ENCODE peak calls at places on chromosomes 16 and 17, in four cellular contexts. H is WTC11, Y is K562, C is GM12878. A is an unnamed sample.

GRCh38 chr16:10122546-10122945 is 59.7 kb downstream of the GRIN2A start:
- DNase-seq in H (peak; percentile 20), Y (peak; percentile 14), C (no peak), A (peak; percentile 15)

GRCh38 chr17:73462830-73463229 is 151.0 kb upstream of the CDC42EP4 start:
- DNase-seq in H (no peak), Y (no peak), C (no peak), A (no peak)

GRCh38 chr17:60229189-60229802 is 79.5 kb downstream of the CA4 start:
- DNase-seq in H (no peak), Y (peak; percentile 6), C (no peak), A (no peak)

GRCh38 chr16:7378024-7378695 is 45.5 kb downstream of the RBFOX1 start:
- DNase-seq in H (no peak), Y (no peak), C (no peak), A (no peak)

GRCh38 chr16:54980821-54981220 is 50.2 kb downstream of the IRX5 start:
- DNase-seq in H (no peak), Y (no peak), C (no peak), A (no peak)

GRCh38 chr16:64017789-64018188 is 1104.1 kb downstream of the CDH11 start:
- DNase-seq in H (no peak), Y (no peak), C (no peak), A (no peak)

GRCh38 chr16:69243479-69243878 is 56.5 kb downstream of the SNTB2 start:
- DNase-seq in H (no peak), Y (no peak), C (no peak), A (no peak)

GRCh38 chr16:77290451-77291110 is 91.4 kb downstream of the SYCE1L start:
- DNase-seq in H (no peak), Y (no peak), C (no peak), A (no peak)

GRCh38 chr16:15493416-15494181 is 59.2 kb downstream of the BMERB1 start:
- DNase-seq in H (no peak), Y (no peak), C (no peak), A (no peak)

GRCh38 chr17:39306509-39307212 is 80.9 kb upstream of the STAC2 start:
- DNase-seq in H (no peak), Y (no peak), C (peak; percentile 24), A (no peak)

GRCh38 chr16:47851026-47851610 is 304.7 kb downstream of the ABCC12 start:
- DNase-seq in H (no peak), Y (no peak), C (no peak), A (no peak)

GRCh38 chr17:33671493-33671892 is 378.4 kb upstream of the ASIC2 start:
- DNase-seq in H (no peak), Y (no peak), C (no peak), A (no peak)

GRCh38 chr17:50495217-50495823 is 12.9 kb upstream of the MYCBPAP start:
- DNase-seq in H (no peak), Y (no peak), C (no peak), A (no peak)

GRCh38 chr17:42276359-42276608 is at the start of gene STAT5B:
- DNase-seq in H (peak; percentile 68), Y (peak; percentile 84), C (no peak), A (no peak)

GRCh38 chr17:269616-270514 is 82.7 kb downstream of the RPH3AL start:
- DNase-seq in H (no peak), Y (peak; percentile 7), C (no peak), A (no peak)
- TF ChIP-seq NR2C2 in H (no peak), Y (no peak), C (no peak), A (no peak)

DNA sequence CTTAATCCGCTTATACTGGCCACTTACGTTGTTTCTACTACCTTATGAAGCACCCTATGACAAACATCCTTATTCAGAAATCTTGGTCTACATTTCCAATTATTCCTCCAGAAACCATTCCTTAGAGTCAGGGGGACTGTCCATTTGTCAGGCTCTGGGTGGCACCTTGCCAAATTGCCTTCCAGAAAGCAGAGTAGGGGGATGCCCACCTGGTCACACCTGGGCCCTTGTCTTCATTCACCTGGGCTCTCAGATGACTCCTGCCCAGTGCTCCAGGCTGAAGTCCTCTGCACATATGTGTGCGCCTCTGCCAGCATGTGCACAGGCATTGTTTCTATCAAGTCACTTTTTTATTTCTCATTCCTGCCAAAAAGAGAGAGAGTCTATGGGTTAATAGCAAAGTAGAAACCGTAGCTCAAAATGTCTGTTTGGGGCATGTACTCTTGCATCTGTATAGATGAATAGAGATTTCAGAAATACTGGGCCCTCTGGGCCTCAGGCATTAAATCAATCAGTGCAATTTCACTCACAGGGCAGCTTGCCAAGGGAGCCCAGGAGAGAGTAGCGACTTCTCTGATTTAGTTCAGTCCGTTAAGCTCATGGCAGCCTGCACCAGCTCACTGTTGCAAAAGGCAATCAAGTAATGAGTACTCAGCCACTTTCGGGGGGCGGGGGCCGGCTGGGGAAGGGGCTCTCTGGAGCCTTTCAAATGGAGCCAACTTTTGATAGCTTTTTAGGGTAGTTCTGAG is 104.7 kb downstream of the SOCS1 start:
- DNase-seq in H (no peak), Y (no peak), C (no peak), A (no peak)
- TF ChIP-seq NR2C2 in H (no peak), Y (no peak), C (no peak), A (no peak)

GRCh38 chr16:17414421-17414820 is 56.3 kb downstream of the XYLT1 start:
- DNase-seq in H (no peak), Y (no peak), C (peak; percentile 32), A (no peak)
- TF ChIP-seq NR2C2 in H (no peak), Y (no peak), C (no peak), A (no peak)

GRCh38 chr16:58389724-58390123 is 2.5 kb upstream of the GINS3 start:
- DNase-seq in H (no peak), Y (no peak), C (no peak), A (no peak)

GRCh38 chr16:58379736-58380135 is 12.5 kb upstream of the GINS3 start:
- DNase-seq in H (no peak), Y (no peak), C (no peak), A (no peak)

GRCh38 chr16:58381661-58382060 is 10.6 kb upstream of the GINS3 start:
- DNase-seq in H (no peak), Y (no peak), C (no peak), A (no peak)

GRCh38 chr16:58384437-58385055 is 7.7 kb upstream of the GINS3 start:
- DNase-seq in H (no peak), Y (no peak), C (no peak), A (no peak)

DNA sequence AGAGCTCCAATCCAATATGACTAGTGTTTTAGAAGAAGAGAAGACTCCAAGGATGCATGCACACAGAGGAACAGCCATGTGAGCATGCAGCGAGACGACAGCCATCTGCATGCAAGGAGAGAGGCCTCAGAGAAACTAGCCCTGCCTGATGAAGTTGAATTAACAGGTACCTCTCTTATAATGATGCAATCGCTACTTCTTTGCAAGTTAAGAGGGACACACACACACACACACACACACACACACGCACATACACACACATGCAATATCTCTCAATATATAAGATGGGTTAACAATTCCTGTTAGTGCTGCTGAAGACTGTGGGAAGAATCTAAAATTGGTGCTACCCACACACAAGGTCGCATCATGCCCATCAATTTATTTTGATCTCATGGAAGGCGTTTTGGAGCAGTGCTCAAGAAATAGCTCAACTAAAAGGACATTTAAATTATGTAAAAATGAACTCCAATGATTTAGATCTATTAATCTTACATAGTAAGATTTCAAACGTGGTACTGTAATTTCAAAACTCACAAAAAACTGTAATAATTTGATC is 7.0 kb upstream of the GINS3 start:
- DNase-seq in H (no peak), Y (no peak), C (no peak), A (no peak)
- TF ChIP-seq NR2C2 in H (no peak), Y (no peak), C (no peak), A (no peak)

DNA sequence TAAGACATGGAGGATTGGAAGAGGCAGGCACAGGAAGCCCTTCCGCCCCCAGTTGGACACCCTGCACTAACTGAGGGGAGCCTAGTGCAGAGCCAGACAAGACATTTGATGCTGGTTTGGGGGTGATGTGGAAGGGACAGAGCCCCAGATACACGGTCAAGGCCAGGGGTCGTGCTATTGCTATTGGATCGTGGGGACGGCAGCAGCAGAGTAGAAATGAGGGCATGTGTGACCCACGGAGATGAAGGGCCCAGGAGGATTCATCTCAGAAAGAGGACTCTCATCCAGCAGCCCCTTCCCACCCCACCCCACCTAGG is 2.0 kb upstream of the VAMP2 start:
- DNase-seq in H (no peak), Y (no peak), C (no peak), A (no peak)
- TF ChIP-seq NR2C2 in H (no peak), Y (no peak), C (no peak), A (no peak)

GRCh38 chr17:45230787-45231480 is 9.2 kb downstream of the FMNL1 start:
- DNase-seq in H (no peak), Y (no peak), C (no peak), A (no peak)

GRCh38 chr17:45229681-45230409 is 8.2 kb downstream of the FMNL1 start:
- DNase-seq in H (no peak), Y (no peak), C (no peak), A (no peak)

GRCh38 chr17:45232514-45233422 is 11.1 kb downstream of the FMNL1 start:
- DNase-seq in H (no peak), Y (no peak), C (no peak), A (no peak)

GRCh38 chr17:45230410-45230786 is 8.7 kb downstream of the FMNL1 start:
- DNase-seq in H (no peak), Y (no peak), C (no peak), A (no peak)

DNA sequence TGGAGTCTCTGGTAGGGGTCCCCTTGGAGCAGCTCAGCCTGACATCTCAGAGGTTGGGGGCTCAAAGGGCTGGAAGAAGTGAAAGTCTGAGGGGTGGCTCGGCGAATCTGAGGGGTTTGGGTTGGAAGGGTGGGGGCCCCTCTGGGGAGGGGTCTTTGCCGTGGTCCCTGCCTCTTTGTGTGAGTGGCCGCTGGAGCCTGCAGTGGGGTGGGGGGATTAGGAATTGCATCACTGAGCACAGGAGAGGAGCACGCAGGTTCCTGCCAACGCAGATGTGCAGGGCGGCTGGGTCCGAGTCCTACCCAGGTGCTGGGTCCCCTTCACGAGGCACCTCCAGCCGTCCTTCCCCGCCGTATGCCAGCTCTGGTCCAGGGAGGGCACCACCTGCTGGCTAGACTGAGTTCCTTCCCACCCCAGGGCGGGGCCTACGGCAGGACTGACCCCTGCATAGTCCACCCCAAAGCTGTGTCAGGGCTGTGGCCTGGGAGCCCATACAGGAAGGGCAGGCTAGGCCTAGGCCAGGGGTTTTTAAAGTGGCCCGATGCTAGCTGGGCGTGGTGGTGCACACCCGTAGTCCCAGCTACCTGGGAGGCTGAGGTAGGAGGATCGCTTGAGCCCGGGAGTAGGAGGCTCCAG is 9.9 kb downstream of the FMNL1 start:
- DNase-seq in H (peak; percentile 78), Y (no peak), C (no peak), A (peak; percentile 71)
- TF ChIP-seq NR2C2 in H (no peak), Y (no peak), C (no peak), A (no peak)

GRCh38 chr16:23552171-23552570 is 5.0 kb downstream of the EARS2 start:
- DNase-seq in H (no peak), Y (no peak), C (no peak), A (no peak)

GRCh38 chr16:23544436-23544835 is 12.7 kb downstream of the EARS2 start:
- DNase-seq in H (no peak), Y (no peak), C (no peak), A (no peak)

GRCh38 chr16:23549938-23550337 is 7.2 kb downstream of the EARS2 start:
- DNase-seq in H (no peak), Y (no peak), C (no peak), A (no peak)

DNA sequence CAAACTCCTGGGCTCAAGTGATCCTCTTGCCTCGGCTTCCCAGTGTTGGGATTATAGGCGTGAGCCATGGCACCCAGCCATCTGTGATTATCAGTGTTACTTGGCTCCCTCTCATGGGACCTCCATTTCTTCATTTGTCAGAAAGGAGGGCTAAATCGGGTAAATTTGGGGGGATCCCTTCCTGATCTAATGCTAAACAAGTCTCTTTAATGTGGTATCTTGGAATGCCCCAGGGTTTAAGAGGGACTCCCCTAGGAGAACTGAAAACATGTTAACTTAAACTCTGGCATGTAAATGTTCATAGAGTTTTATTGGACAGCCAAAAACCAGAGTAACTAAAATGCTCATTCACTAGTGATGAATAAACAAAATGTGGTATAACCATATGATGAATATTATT is 10.4 kb downstream of the EARS2 start:
- DNase-seq in H (no peak), Y (no peak), C (no peak), A (no peak)
- TF ChIP-seq NR2C2 in H (no peak), Y (no peak), C (no peak), A (no peak)